ENCODE peak calls at places on chromosome 22, in eight cellular contexts. One of them, this sample, is unnamed.

GRCh38 chr22:32720924-32721323 is 80.6 kb upstream of the TIMP3 start:
- DNase-seq in choroid plexus epithelial cell: peak; percentile 81
- DNase-seq in ovary: no peak
- DNase-seq in adrenal gland: no peak
- DNase-seq in right lobe of liver: no peak
- DNase-seq in suprapubic skin: no peak
- DNase-seq in ascending aorta: no peak
- DNase-seq in cardiac fibroblast: peak; percentile 27
- DNase-seq in this sample: no peak

GRCh38 chr22:29635734-29636357 is 32.4 kb downstream of the NF2 start:
- DNase-seq in choroid plexus epithelial cell: peak; percentile 81
- DNase-seq in ovary: no peak
- DNase-seq in adrenal gland: no peak
- DNase-seq in right lobe of liver: no peak
- DNase-seq in suprapubic skin: no peak
- DNase-seq in ascending aorta: no peak
- DNase-seq in cardiac fibroblast: peak; percentile 74
- DNase-seq in this sample: no peak

GRCh38 chr22:35315855-35316745 is 16.4 kb downstream of the TOM1 start:
- DNase-seq in choroid plexus epithelial cell: no peak
- DNase-seq in ovary: no peak
- DNase-seq in adrenal gland: no peak
- DNase-seq in right lobe of liver: no peak
- DNase-seq in suprapubic skin: peak; percentile 80
- DNase-seq in ascending aorta: no peak
- DNase-seq in cardiac fibroblast: no peak
- DNase-seq in this sample: peak; percentile 68

GRCh38 chr22:20423636-20424511 is 13.8 kb downstream of the SCARF2 start:
- DNase-seq in choroid plexus epithelial cell: no peak
- DNase-seq in ovary: no peak
- DNase-seq in adrenal gland: no peak
- DNase-seq in right lobe of liver: no peak
- DNase-seq in suprapubic skin: peak; percentile 63
- DNase-seq in ascending aorta: no peak
- DNase-seq in cardiac fibroblast: no peak
- DNase-seq in this sample: no peak

GRCh38 chr22:42977574-42977973 is 37.4 kb downstream of the PACSIN2 start:
- DNase-seq in choroid plexus epithelial cell: no peak
- DNase-seq in ovary: no peak
- DNase-seq in adrenal gland: no peak
- DNase-seq in right lobe of liver: no peak
- DNase-seq in suprapubic skin: peak; percentile 32
- DNase-seq in ascending aorta: no peak
- DNase-seq in cardiac fibroblast: no peak
- DNase-seq in this sample: no peak

GRCh38 chr22:31977141-31977781 is 32.9 kb downstream of the YWHAH start:
- DNase-seq in choroid plexus epithelial cell: peak; percentile 84
- DNase-seq in ovary: peak; percentile 31
- DNase-seq in adrenal gland: peak; percentile 80
- DNase-seq in right lobe of liver: peak; percentile 79
- DNase-seq in suprapubic skin: peak; percentile 78
- DNase-seq in ascending aorta: peak; percentile 77
- DNase-seq in cardiac fibroblast: peak; percentile 78
- DNase-seq in this sample: no peak

GRCh38 chr22:33919591-33920501 is at the start of gene LARGE1:
- DNase-seq in choroid plexus epithelial cell: peak; percentile 27
- DNase-seq in ovary: peak; percentile 31
- DNase-seq in adrenal gland: peak; percentile 44
- DNase-seq in right lobe of liver: peak; percentile 60
- DNase-seq in suprapubic skin: peak; percentile 71
- DNase-seq in ascending aorta: peak; percentile 72
- DNase-seq in cardiac fibroblast: peak; percentile 37
- DNase-seq in this sample: no peak

GRCh38 chr22:19761022-19761499 is 483 bp downstream of the TBX1 start:
- DNase-seq in choroid plexus epithelial cell: no peak
- DNase-seq in ovary: no peak
- DNase-seq in adrenal gland: no peak
- DNase-seq in right lobe of liver: no peak
- DNase-seq in suprapubic skin: no peak
- DNase-seq in ascending aorta: no peak
- DNase-seq in cardiac fibroblast: no peak
- DNase-seq in this sample: no peak

GRCh38 chr22:46175631-46176030 is 25.3 kb downstream of the PPARA start:
- DNase-seq in choroid plexus epithelial cell: no peak
- DNase-seq in ovary: no peak
- DNase-seq in adrenal gland: no peak
- DNase-seq in right lobe of liver: no peak
- DNase-seq in suprapubic skin: no peak
- DNase-seq in ascending aorta: no peak
- DNase-seq in cardiac fibroblast: peak; percentile 89
- DNase-seq in this sample: no peak

GRCh38 chr22:37309221-37310074 is 27.1 kb downstream of the CYTH4 start:
- DNase-seq in choroid plexus epithelial cell: peak; percentile 29
- DNase-seq in ovary: no peak
- DNase-seq in adrenal gland: no peak
- DNase-seq in right lobe of liver: no peak
- DNase-seq in suprapubic skin: no peak
- DNase-seq in ascending aorta: no peak
- DNase-seq in cardiac fibroblast: no peak
- DNase-seq in this sample: no peak

GRCh38 chr22:33918676-33919590 is 1.3 kb downstream of the LARGE1 start:
- DNase-seq in choroid plexus epithelial cell: peak; percentile 18
- DNase-seq in ovary: no peak
- DNase-seq in adrenal gland: no peak
- DNase-seq in right lobe of liver: no peak
- DNase-seq in suprapubic skin: no peak
- DNase-seq in ascending aorta: no peak
- DNase-seq in cardiac fibroblast: peak; percentile 44
- DNase-seq in this sample: no peak

GRCh38 chr22:26568207-26568706 is 21.7 kb downstream of the TPST2 start:
- DNase-seq in choroid plexus epithelial cell: peak; percentile 24
- DNase-seq in ovary: no peak
- DNase-seq in adrenal gland: no peak
- DNase-seq in right lobe of liver: no peak
- DNase-seq in suprapubic skin: no peak
- DNase-seq in ascending aorta: no peak
- DNase-seq in cardiac fibroblast: no peak
- DNase-seq in this sample: no peak

GRCh38 chr22:22767876-22768602 is 119.6 kb upstream of the IGLL5 start:
- DNase-seq in choroid plexus epithelial cell: no peak
- DNase-seq in ovary: no peak
- DNase-seq in adrenal gland: peak; percentile 8
- DNase-seq in right lobe of liver: no peak
- DNase-seq in suprapubic skin: no peak
- DNase-seq in ascending aorta: no peak
- DNase-seq in cardiac fibroblast: peak; percentile 30
- DNase-seq in this sample: peak; percentile 26

GRCh38 chr22:23892130-23892529 is 2.1 kb upstream of the MIF start:
- DNase-seq in choroid plexus epithelial cell: no peak
- DNase-seq in ovary: no peak
- DNase-seq in adrenal gland: no peak
- DNase-seq in right lobe of liver: no peak
- DNase-seq in suprapubic skin: no peak
- DNase-seq in ascending aorta: no peak
- DNase-seq in cardiac fibroblast: no peak
- DNase-seq in this sample: no peak

GRCh38 chr22:23891726-23892125 is 2.5 kb upstream of the MIF start:
- DNase-seq in choroid plexus epithelial cell: no peak
- DNase-seq in ovary: no peak
- DNase-seq in adrenal gland: no peak
- DNase-seq in right lobe of liver: no peak
- DNase-seq in suprapubic skin: no peak
- DNase-seq in ascending aorta: no peak
- DNase-seq in cardiac fibroblast: no peak
- DNase-seq in this sample: no peak

GRCh38 chr22:23889620-23890019 is 4.6 kb upstream of the MIF start:
- DNase-seq in choroid plexus epithelial cell: no peak
- DNase-seq in ovary: no peak
- DNase-seq in adrenal gland: no peak
- DNase-seq in right lobe of liver: no peak
- DNase-seq in suprapubic skin: no peak
- DNase-seq in ascending aorta: no peak
- DNase-seq in cardiac fibroblast: no peak
- DNase-seq in this sample: no peak

GRCh38 chr22:23892626-23893445 is 1.3 kb upstream of the MIF start:
- DNase-seq in choroid plexus epithelial cell: no peak
- DNase-seq in ovary: no peak
- DNase-seq in adrenal gland: no peak
- DNase-seq in right lobe of liver: peak; percentile 48
- DNase-seq in suprapubic skin: no peak
- DNase-seq in ascending aorta: no peak
- DNase-seq in cardiac fibroblast: no peak
- DNase-seq in this sample: no peak

DNA sequence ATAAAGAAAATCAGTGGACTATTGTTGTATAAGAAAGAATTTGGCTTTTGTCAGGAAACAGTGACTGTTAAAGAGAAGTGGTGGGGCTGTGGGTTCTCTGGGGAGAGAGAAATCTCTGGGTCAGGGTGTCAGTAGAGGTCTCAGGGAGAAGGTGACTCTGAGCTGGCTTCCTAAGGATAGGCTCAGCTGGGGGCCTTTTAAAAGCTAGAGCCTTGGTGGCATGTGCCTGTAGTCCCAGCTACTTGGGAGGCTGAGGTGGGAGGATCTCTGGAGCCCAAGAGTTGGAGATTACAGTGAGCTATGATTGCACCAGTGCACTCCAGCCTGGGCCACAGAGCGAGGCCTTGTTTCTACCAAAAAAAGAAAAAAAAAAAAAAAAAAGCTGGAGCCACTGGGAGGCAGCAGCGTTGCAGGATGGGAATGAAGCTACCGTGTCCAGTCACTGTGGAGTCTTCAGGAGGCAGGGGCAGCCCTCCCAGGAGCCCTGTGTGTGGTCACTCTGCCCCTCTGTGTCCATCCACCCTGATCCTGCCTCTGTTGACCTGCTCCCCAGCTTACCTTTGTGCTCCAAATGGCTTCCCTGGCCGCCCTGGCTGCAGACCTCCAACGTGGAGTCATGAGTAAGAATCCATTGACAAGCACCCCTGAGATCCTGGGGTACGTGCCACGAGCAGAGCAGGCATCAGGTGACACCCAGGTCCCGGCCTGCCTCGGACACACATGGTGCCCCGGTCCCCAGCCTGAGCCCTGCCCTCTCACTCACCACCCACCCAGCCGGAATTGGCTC is 5.4 kb upstream of the MIF start:
- DNase-seq in choroid plexus epithelial cell: peak; percentile 49
- DNase-seq in ovary: no peak
- DNase-seq in adrenal gland: no peak
- DNase-seq in right lobe of liver: no peak
- DNase-seq in suprapubic skin: no peak
- DNase-seq in ascending aorta: no peak
- DNase-seq in cardiac fibroblast: peak; percentile 60
- DNase-seq in this sample: no peak
- TF ChIP-seq CTCF in choroid plexus epithelial cell: peak; percentile 49
- TF ChIP-seq CTCF in ovary: no peak
- TF ChIP-seq CTCF in adrenal gland: peak; percentile 26
- TF ChIP-seq CTCF in right lobe of liver: peak; percentile 27
- TF ChIP-seq CTCF in suprapubic skin: no peak
- TF ChIP-seq CTCF in ascending aorta: peak; percentile 15
- TF ChIP-seq CTCF in cardiac fibroblast: no peak
- TF ChIP-seq CTCF in this sample: no peak

GRCh38 chr22:27628341-27628740 is 173.2 kb downstream of the MN1 start:
- DNase-seq in choroid plexus epithelial cell: no peak
- DNase-seq in ovary: no peak
- DNase-seq in adrenal gland: no peak
- DNase-seq in right lobe of liver: no peak
- DNase-seq in suprapubic skin: no peak
- DNase-seq in ascending aorta: no peak
- DNase-seq in cardiac fibroblast: no peak
- DNase-seq in this sample: no peak
- H3K4me3 ChIP-seq in choroid plexus epithelial cell: no peak overlapping the region
- H3K4me3 ChIP-seq in ovary: no peak overlapping the region
- H3K4me3 ChIP-seq in adrenal gland: no peak overlapping the region
- H3K4me3 ChIP-seq in right lobe of liver: no peak overlapping the region
- H3K4me3 ChIP-seq in suprapubic skin: no peak overlapping the region
- H3K4me3 ChIP-seq in ascending aorta: no peak overlapping the region
- H3K4me3 ChIP-seq in cardiac fibroblast: no peak overlapping the region
- H3K4me3 ChIP-seq in this sample: no peak overlapping the region

DNA sequence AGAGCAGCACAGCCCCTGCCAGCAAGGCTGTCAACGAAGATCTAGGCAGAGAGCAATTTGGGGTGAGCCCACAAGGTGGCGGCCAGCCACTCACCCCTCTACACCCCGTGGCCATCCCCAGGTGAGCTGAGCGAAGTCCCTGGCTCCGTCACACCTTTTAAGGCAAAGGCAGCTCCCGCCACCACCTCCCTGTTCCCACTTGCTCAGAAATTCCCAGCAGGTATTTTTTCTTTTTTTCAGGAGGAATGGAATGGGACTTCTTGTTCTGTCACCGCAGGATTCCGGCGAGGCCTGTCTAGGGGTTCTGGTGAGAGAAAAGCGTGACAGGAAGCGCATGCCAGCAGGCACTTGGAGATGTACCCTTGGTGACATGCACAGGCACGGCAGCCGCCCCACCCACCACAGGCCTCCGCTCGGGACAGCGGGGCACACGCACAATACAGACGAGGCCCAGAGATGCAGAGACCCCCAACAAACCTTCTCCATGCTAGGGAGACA is 10.0 kb downstream of the RPL3 start:
- DNase-seq in choroid plexus epithelial cell: no peak
- DNase-seq in ovary: peak; percentile 27
- DNase-seq in adrenal gland: no peak
- DNase-seq in right lobe of liver: peak; percentile 36
- DNase-seq in suprapubic skin: peak; percentile 73
- DNase-seq in ascending aorta: no peak
- DNase-seq in cardiac fibroblast: no peak
- DNase-seq in this sample: no peak
- TF ChIP-seq CTCF in choroid plexus epithelial cell: peak; percentile 46
- TF ChIP-seq CTCF in ovary: no peak
- TF ChIP-seq CTCF in adrenal gland: no peak
- TF ChIP-seq CTCF in right lobe of liver: no peak
- TF ChIP-seq CTCF in suprapubic skin: no peak
- TF ChIP-seq CTCF in ascending aorta: no peak
- TF ChIP-seq CTCF in cardiac fibroblast: peak; percentile 45
- TF ChIP-seq CTCF in this sample: no peak

GRCh38 chr22:49969751-49970527 is 9.4 kb downstream of the PIM3 start:
- DNase-seq in choroid plexus epithelial cell: no peak
- DNase-seq in ovary: peak; percentile 22
- DNase-seq in adrenal gland: peak; percentile 41
- DNase-seq in right lobe of liver: peak; percentile 30
- DNase-seq in suprapubic skin: peak; percentile 67
- DNase-seq in ascending aorta: peak; percentile 65
- DNase-seq in cardiac fibroblast: no peak
- DNase-seq in this sample: peak; percentile 76

GRCh38 chr22:49971232-49972162 is 10.9 kb downstream of the PIM3 start:
- DNase-seq in choroid plexus epithelial cell: peak; percentile 34
- DNase-seq in ovary: peak; percentile 87
- DNase-seq in adrenal gland: peak; percentile 81
- DNase-seq in right lobe of liver: peak; percentile 94
- DNase-seq in suprapubic skin: peak; percentile 89
- DNase-seq in ascending aorta: peak; percentile 89
- DNase-seq in cardiac fibroblast: peak; percentile 45
- DNase-seq in this sample: peak; percentile 85

GRCh38 chr22:49973018-49973965 is 12.7 kb downstream of the PIM3 start:
- DNase-seq in choroid plexus epithelial cell: no peak
- DNase-seq in ovary: no peak
- DNase-seq in adrenal gland: no peak
- DNase-seq in right lobe of liver: no peak
- DNase-seq in suprapubic skin: no peak
- DNase-seq in ascending aorta: no peak
- DNase-seq in cardiac fibroblast: peak; percentile 25
- DNase-seq in this sample: no peak

GRCh38 chr22:49970528-49971231 is 10.1 kb downstream of the PIM3 start:
- DNase-seq in choroid plexus epithelial cell: peak; percentile 91
- DNase-seq in ovary: peak; percentile 92
- DNase-seq in adrenal gland: peak; percentile 96
- DNase-seq in right lobe of liver: peak; percentile 97
- DNase-seq in suprapubic skin: peak; percentile 98
- DNase-seq in ascending aorta: peak; percentile 98
- DNase-seq in cardiac fibroblast: peak; percentile 95
- DNase-seq in this sample: peak; percentile 98

GRCh38 chr22:49972163-49973017 is 11.8 kb downstream of the PIM3 start:
- DNase-seq in choroid plexus epithelial cell: no peak
- DNase-seq in ovary: peak; percentile 38
- DNase-seq in adrenal gland: peak; percentile 49
- DNase-seq in right lobe of liver: peak; percentile 56
- DNase-seq in suprapubic skin: peak; percentile 79
- DNase-seq in ascending aorta: peak; percentile 64
- DNase-seq in cardiac fibroblast: no peak
- DNase-seq in this sample: peak; percentile 74
- H3K4me3 ChIP-seq in choroid plexus epithelial cell: no peak overlapping the region
- H3K4me3 ChIP-seq in ovary: no peak overlapping the region
- H3K4me3 ChIP-seq in adrenal gland: peak overlapping the region; percentile 53
- H3K4me3 ChIP-seq in right lobe of liver: peak overlapping the region; percentile 73
- H3K4me3 ChIP-seq in suprapubic skin: peak overlapping the region; percentile 54
- H3K4me3 ChIP-seq in ascending aorta: peak overlapping the region; percentile 75
- H3K4me3 ChIP-seq in cardiac fibroblast: no peak overlapping the region
- H3K4me3 ChIP-seq in this sample: peak overlapping the region; percentile 69